ENCODE peak calls at places on chromosomes 13 and 19, in six cellular contexts. Z is stimulated activated CD4-positive, alpha-beta T cell treated with anti-CD3 and anti-CD28 coated beads, Interleukin-15, amount 100 ng/mL, for 1 hour; B is fibroblast of mammary gland; G is GM19239; C is ovary; T is WTC11. Q is an unnamed sample.

GRCh38 chr13:74290324-74290773 is 156.1 kb upstream of the KLF12 start:
- DNase-seq in B (peak), G (peak), Z (no peak), C (peak), T (peak), Q (peak)

GRCh38 chr19:44871809-44872208 is 19.2 kb upstream of the TOMM40 start:
- DNase-seq in Z (no peak), G (no peak), B (no peak), C (no peak), T (no peak), Q (no peak)

GRCh38 chr19:50510700-50511068 is 307 bp downstream of the JOSD2 start:
- DNase-seq in G (no peak), C (no peak), T (no peak), Z (no peak), B (no peak), Q (no peak)

GRCh38 chr13:35086667-35087066 is 144.6 kb downstream of the NBEA start:
- DNase-seq in T (no peak), Z (no peak), C (no peak), B (peak), G (no peak), Q (no peak)

GRCh38 chr19:38251564-38252051 is 4.6 kb downstream of the PPP1R14A start:
- DNase-seq in G (no peak), B (no peak), Z (no peak), C (peak), T (no peak), Q (no peak)

GRCh38 chr13:60617863-60618733 is 221.1 kb downstream of the TDRD3 start:
- DNase-seq in B (peak), T (peak), Z (no peak), C (no peak), G (no peak), Q (peak)

GRCh38 chr13:94298346-94298745 is 181.1 kb downstream of the DCT start:
- DNase-seq in C (no peak), B (no peak), G (no peak), Z (no peak), T (no peak), Q (no peak)

GRCh38 chr19:19566306-19566705 is 28.2 kb downstream of the CILP2 start:
- DNase-seq in G (no peak), B (no peak), T (no peak), C (no peak), Z (no peak), Q (no peak)

GRCh38 chr19:30790048-30790680 is 418.0 kb downstream of the ZNF536 start:
- DNase-seq in C (no peak), B (no peak), Z (no peak), T (no peak), G (no peak), Q (no peak)

GRCh38 chr13:48790996-48791395 is 137.3 kb downstream of the CYSLTR2 start:
- DNase-seq in G (no peak), C (no peak), Z (no peak), T (no peak), B (no peak), Q (no peak)

GRCh38 chr19:47569331-47569730 is 3.6 kb downstream of the ZNF541 start:
- DNase-seq in G (no peak), C (no peak), B (no peak), T (no peak), Z (no peak), Q (no peak)

GRCh38 chr13:42883142-42883541 is 101.8 kb downstream of the FAM216B start:
- DNase-seq in G (no peak), T (no peak), B (peak), C (no peak), Z (no peak), Q (no peak)

GRCh38 chr13:21528616-21529015 is 69.5 kb upstream of the ZDHHC20 start:
- DNase-seq in C (no peak), T (no peak), G (no peak), B (peak), Z (no peak), Q (peak)

GRCh38 chr13:114222461-114222968 is 12.2 kb upstream of the CDC16 start:
- DNase-seq in C (peak), Z (no peak), T (no peak), G (no peak), B (no peak), Q (no peak)

GRCh38 chr19:45234089-45234869 is 10.9 kb downstream of the EXOC3L2 start:
- DNase-seq in B (no peak), Z (no peak), T (peak), G (no peak), C (no peak), Q (no peak)

GRCh38 chr13:49869514-49869913 is 66.6 kb downstream of the SPRYD7 start:
- DNase-seq in Z (no peak), G (no peak), C (no peak), B (peak), T (peak), Q (no peak)

GRCh38 chr13:66879971-66880370 is 350.2 kb downstream of the PCDH9 start:
- DNase-seq in T (no peak), B (no peak), G (no peak), C (no peak), Z (no peak), Q (no peak)

GRCh38 chr19:13795595-13796300 is 505 bp downstream of the ZSWIM4 start:
- DNase-seq in B (no peak), T (peak), Z (no peak), C (peak), G (no peak), Q (no peak)

GRCh38 chr13:25462301-25463125 is 90.7 kb downstream of the ATP8A2 start:
- DNase-seq in G (no peak), T (no peak), C (no peak), B (no peak), Z (no peak), Q (no peak)

GRCh38 chr13:100409132-100409531 is 179.5 kb downstream of the GGACT start:
- DNase-seq in Z (no peak), G (no peak), B (peak), C (no peak), T (no peak), Q (no peak)

GRCh38 chr19:1592023-1592754 is 476 bp downstream of the MBD3 start:
- DNase-seq in B (peak), C (peak), Z (peak), T (peak), G (peak), Q (peak)

GRCh38 chr13:75136151-75136550 is 345.8 kb downstream of the TBC1D4 start:
- DNase-seq in B (no peak), G (no peak), C (no peak), T (no peak), Z (no peak), Q (no peak)

GRCh38 chr13:40171566-40171965 is 494.9 kb downstream of the FOXO1 start:
- DNase-seq in Z (no peak), B (no peak), C (no peak), G (no peak), T (no peak), Q (no peak)

GRCh38 chr19:42441047-42441440 is 1.7 kb downstream of the CXCL17 start:
- DNase-seq in T (no peak), B (no peak), Z (no peak), C (no peak), G (no peak), Q (no peak)

GRCh38 chr19:16462757-16463250 is 9.0 kb downstream of the EPS15L1 start:
- DNase-seq in T (no peak), G (no peak), C (no peak), Z (no peak), B (peak), Q (no peak)

GRCh38 chr19:33301011-33301899 is 1.1 kb downstream of the CEBPA start:
- DNase-seq in B (no peak), C (peak), Z (no peak), T (peak), G (no peak), Q (no peak)

GRCh38 chr19:33248954-33249613 is 23.4 kb upstream of the SLC7A10 start:
- DNase-seq in G (no peak), B (no peak), Z (no peak), T (no peak), C (no peak), Q (no peak)

GRCh38 chr19:23393121-23393520 is 2.1 kb downstream of the ZNF91 start:
- DNase-seq in T (no peak), C (no peak), G (no peak), B (no peak), Z (no peak), Q (no peak)

GRCh38 chr13:94182185-94182761 is 297.2 kb downstream of the DCT start:
- DNase-seq in T (no peak), Z (no peak), G (no peak), C (no peak), B (no peak), Q (no peak)

GRCh38 chr19:52370341-52370710 is 603 bp downstream of the ZNF880 start:
- DNase-seq in Z (no peak), G (no peak), T (no peak), B (no peak), C (no peak), Q (no peak)

GRCh38 chr19:35785087-35785627 is 9.8 kb downstream of the ARHGAP33 start:
- DNase-seq in T (no peak), B (no peak), C (no peak), Z (no peak), G (no peak), Q (no peak)

GRCh38 chr19:51799311-51799997 is 4.5 kb downstream of the FPR3 start:
- DNase-seq in B (peak), Z (no peak), G (no peak), T (no peak), C (peak), Q (peak)

GRCh38 chr13:98842858-98843481 is 90.5 kb upstream of the SLC15A1 start:
- DNase-seq in T (peak), C (peak), G (peak), Z (no peak), B (peak), Q (no peak)

GRCh38 chr19:3098515-3099346 is 4.6 kb downstream of the GNA11 start:
- DNase-seq in B (peak), G (no peak), C (no peak), T (no peak), Z (no peak), Q (peak)

GRCh38 chr13:41785402-41786142 is 175.3 kb downstream of the VWA8 start:
- DNase-seq in Z (no peak), B (no peak), T (no peak), G (no peak), C (no peak), Q (no peak)

GRCh38 chr13:48770372-48770771 is 116.6 kb downstream of the CYSLTR2 start:
- DNase-seq in G (no peak), C (no peak), Z (no peak), B (no peak), T (no peak), Q (no peak)

GRCh38 chr13:50934735-50935419 is 25.3 kb downstream of the RNASEH2B start:
- DNase-seq in C (no peak), G (no peak), Z (no peak), B (no peak), T (no peak), Q (no peak)

Q was measured in GM04503.